ENCODE peak calls at places on chromosome X, in nine cellular contexts. Z, M, P, F, X, R, B, T and U are unnamed samples. For H3K9me3, the result is how much of the 10 kb centered on the place peaks cover.

GRCh38 chrX:23861215-23861896 is 46.4 kb downstream of the APOO start:
- DNase-seq in Z (no peak), M (no peak), P (no peak), F (no peak), X (no peak), R (no peak), B (no peak), T (no peak), U (no peak)

GRCh38 chrX:107448625-107449468 is 605 bp upstream of the FRMPD3 start:
- DNase-seq in Z (no peak), M (peak), P (no peak), F (no peak), X (no peak), R (peak), B (peak), T (peak), U (no peak)

GRCh38 chrX:149487292-149487691 is 17.8 kb downstream of the IDS start:
- DNase-seq in Z (no peak), M (no peak), P (no peak), F (no peak), X (no peak), R (peak), B (no peak), T (no peak), U (no peak)

GRCh38 chrX:66012094-66012534 is 27.8 kb downstream of the VSIG4 start:
- DNase-seq in Z (no peak), M (no peak), P (no peak), F (no peak), X (no peak), R (no peak), B (no peak), T (no peak), U (no peak)

GRCh38 chrX:78321809-78322208 is 5.6 kb downstream of the CYSLTR1 start:
- DNase-seq in Z (peak), M (no peak), P (no peak), F (no peak), X (peak), R (no peak), B (peak), T (no peak), U (no peak)

GRCh38 chrX:49977319-49978090 is 55.1 kb downstream of the CLCN5 start:
- DNase-seq in Z (no peak), M (no peak), P (no peak), F (no peak), X (no peak), R (no peak), B (no peak), T (no peak), U (no peak)

GRCh38 chrX:15269618-15270521 is at the start of gene ASB9:
- DNase-seq in Z (peak), M (peak), P (no peak), F (peak), X (peak), R (peak), B (peak), T (peak), U (no peak)

GRCh38 chrX:53882331-53882730 is 161.9 kb downstream of the PHF8 start:
- DNase-seq in Z (no peak), M (peak), P (no peak), F (peak), X (no peak), R (peak), B (no peak), T (peak), U (no peak)

GRCh38 chrX:150348365-150348764 is 14.8 kb upstream of the MAMLD1 start:
- DNase-seq in Z (no peak), M (no peak), P (no peak), F (no peak), X (no peak), R (no peak), B (no peak), T (peak), U (peak)

DNA sequence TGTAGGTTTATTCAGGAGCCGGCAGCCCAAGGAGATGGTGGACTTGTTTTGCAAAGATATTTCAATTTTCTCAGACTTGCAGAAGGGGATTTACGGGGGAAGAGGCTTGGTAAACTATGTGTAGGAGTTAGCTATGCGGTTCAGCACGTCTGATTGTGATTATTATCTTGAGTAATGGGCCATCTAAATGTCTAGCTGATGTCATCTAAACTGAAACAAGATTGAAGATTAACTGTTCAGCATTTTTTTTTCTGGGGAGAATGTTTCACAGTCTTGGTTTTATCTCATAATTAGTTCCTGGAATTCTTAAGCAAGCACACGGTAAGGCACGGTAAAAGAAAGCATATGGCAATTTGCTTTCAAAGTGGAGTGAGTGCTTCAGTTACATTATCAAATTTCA is 207.3 kb upstream of the CXorf51B start:
- DNase-seq in Z (no peak), M (no peak), P (no peak), F (no peak), X (no peak), R (no peak), B (no peak), T (no peak), U (no peak)
- H3K9me3 ChIP-seq in Z (under half), M (under half), P (under half), F (under half), X (under half), R (under half), B (under half), T (under half), U (under half)

GRCh38 chrX:153554519-153555167 is 37.2 kb downstream of the ATP2B3 start:
- DNase-seq in Z (peak), M (peak), P (peak), F (peak), X (peak), R (peak), B (peak), T (peak), U (no peak)
- H3K9me3 ChIP-seq in Z (under half), M (under half), P (under half), F (under half), X (under half), R (under half), B (under half), T (under half), U (under half)

GRCh38 chrX:106436695-106437094 is 175.1 kb upstream of the RADX start:
- DNase-seq in Z (no peak), M (no peak), P (no peak), F (no peak), X (no peak), R (no peak), B (no peak), T (no peak), U (no peak)

GRCh38 chrX:106437407-106437806 is 174.4 kb upstream of the RADX start:
- DNase-seq in Z (no peak), M (no peak), P (no peak), F (peak), X (no peak), R (no peak), B (no peak), T (peak), U (no peak)
- H3K9me3 ChIP-seq in Z (under half), M (under half), P (under half), F (under half), X (under half), R (under half), B (under half), T (under half), U (under half)

GRCh38 chrX:151741606-151742005 is 7.1 kb downstream of the CNGA2 start:
- DNase-seq in Z (no peak), M (no peak), P (no peak), F (no peak), X (no peak), R (no peak), B (no peak), T (no peak), U (no peak)
- H3K9me3 ChIP-seq in Z (under half), M (under half), P (under half), F (under half), X (under half), R (under half), B (under half), T (under half), U (under half)